ENCODE peak calls at places on chromosomes 11 and 22, in seven cellular contexts. I, U, O, Y, Z, C and P are unnamed samples.

GRCh38 chr22:17921871-17922821 is 102.2 kb downstream of the MICAL3 start:
- DNase-seq in I (no peak), U (no peak), O (no peak), Y (no peak), Z (peak), C (no peak), P (no peak)

GRCh38 chr22:30488121-30488520 is 16.3 kb upstream of the SEC14L3 start:
- DNase-seq in I (no peak), U (peak), O (no peak), Y (no peak), Z (no peak), C (no peak), P (no peak)

GRCh38 chr11:58495906-58496305 is 12.0 kb downstream of the OR5B21 start:
- DNase-seq in I (no peak), U (no peak), O (no peak), Y (no peak), Z (no peak), C (no peak), P (no peak)

GRCh38 chr22:28986366-28986765 is 75.3 kb downstream of the C22orf31 start:
- DNase-seq in I (no peak), U (no peak), O (no peak), Y (no peak), Z (no peak), C (no peak), P (no peak)

GRCh38 chr11:130037881-130038601 is 31.7 kb upstream of the APLP2 start:
- DNase-seq in I (no peak), U (no peak), O (no peak), Y (no peak), Z (no peak), C (no peak), P (no peak)

GRCh38 chr11:46120711-46121327 is 435 bp downstream of the PHF21A start:
- DNase-seq in I (peak), U (peak), O (no peak), Y (peak), Z (peak), C (peak), P (no peak)

GRCh38 chr11:110219011-110219785 is 77.2 kb downstream of the RDX start:
- DNase-seq in I (no peak), U (no peak), O (no peak), Y (no peak), Z (no peak), C (no peak), P (no peak)

GRCh38 chr11:18466402-18466801 is 10.7 kb downstream of the LDHAL6A start:
- DNase-seq in I (no peak), U (no peak), O (no peak), Y (no peak), Z (no peak), C (no peak), P (no peak)

GRCh38 chr11:67731583-67731982 is 57.2 kb upstream of the ALDH3B2 start:
- DNase-seq in I (no peak), U (no peak), O (no peak), Y (no peak), Z (no peak), C (no peak), P (no peak)